ENCODE peak calls at places on chromosomes 3 and 15, in ten cellular contexts. D, J, H, Q, W, V, U, I, M and Y are unnamed samples. For H3K9me3, the result is how much of the 10 kb centered on the place peaks cover.

GRCh38 chr15:68285243-68285980 is 7.9 kb downstream of the FEM1B start:
- DNase-seq in W (no peak), D (no peak), V (no peak), U (no peak), H (no peak), M (no peak), J (peak), I (no peak), Q (no peak), Y (no peak)

GRCh38 chr3:100260081-100260684 is 609 bp upstream of the TBC1D23 start:
- DNase-seq in M (no peak), H (no peak), I (no peak), U (no peak), D (no peak), J (peak), V (peak), W (peak), Q (peak), Y (no peak)

GRCh38 chr15:74752486-74753395 is 4.1 kb downstream of the CYP1A2 start:
- DNase-seq in U (no peak), H (no peak), J (no peak), V (no peak), I (no peak), Q (no peak), D (no peak), M (no peak), W (no peak), Y (no peak)

GRCh38 chr3:27756877-27757276 is 34.8 kb upstream of the EOMES start:
- DNase-seq in M (no peak), Q (no peak), U (no peak), W (no peak), D (no peak), I (no peak), H (no peak), V (no peak), J (no peak), Y (no peak)

GRCh38 chr15:91866971-91867372 is 13.5 kb downstream of the SLCO3A1 start:
- DNase-seq in D (no peak), V (no peak), J (no peak), W (peak), M (no peak), I (no peak), H (no peak), Q (peak), U (no peak), Y (no peak)

GRCh38 chr3:131526801-131527347 is 24.1 kb upstream of the MRPL3 start:
- DNase-seq in D (no peak), H (no peak), U (no peak), Q (peak), M (no peak), W (no peak), J (peak), V (no peak), I (no peak), Y (no peak)

GRCh38 chr3:48187579-48188265 is 495 bp downstream of the CDC25A start:
- DNase-seq in M (no peak), V (no peak), J (peak), I (no peak), U (no peak), H (no peak), D (peak), W (no peak), Q (peak), Y (peak)

GRCh38 chr3:3015472-3016089 is 94.6 kb downstream of the IL5RA start:
- DNase-seq in Q (no peak), I (no peak), U (no peak), V (no peak), M (no peak), H (no peak), W (no peak), D (no peak), J (peak), Y (no peak)

GRCh38 chr15:59413577-59413976 is 24.4 kb upstream of the FAM81A start:
- DNase-seq in D (no peak), V (no peak), Q (no peak), W (no peak), M (no peak), J (no peak), H (no peak), U (no peak), I (no peak), Y (no peak)

GRCh38 chr3:93962798-93963197 is 10.9 kb downstream of the PROS1 start:
- DNase-seq in M (no peak), D (no peak), W (no peak), I (no peak), H (no peak), U (no peak), J (no peak), Q (no peak), V (no peak), Y (no peak)
- H3K9me3 ChIP-seq in M (under half), D (under half), W (under half), I (under half), H (under half), U (under half), J (under half), Q (under half), V (under half), Y (under half)

GRCh38 chr15:76260246-76260938 is 50.9 kb downstream of the ETFA start:
- DNase-seq in W (no peak), U (no peak), V (no peak), J (no peak), M (no peak), Q (no peak), D (no peak), H (no peak), I (no peak), Y (no peak)
- H3K9me3 ChIP-seq in W (under half), U (under half), V (under half), J (under half), M (under half), Q (under half), D (under half), H (under half), I (under half), Y (under half)

GRCh38 chr3:1726741-1727140 is 371.9 kb upstream of the CNTN4 start:
- DNase-seq in H (no peak), W (no peak), M (no peak), Q (no peak), D (no peak), J (peak), U (no peak), I (no peak), V (no peak), Y (no peak)
- H3K9me3 ChIP-seq in H (under half), W (under half), M (under half), Q (under half), D (under half), J (under half), U (under half), I (under half), V (under half), Y (under half)

DNA sequence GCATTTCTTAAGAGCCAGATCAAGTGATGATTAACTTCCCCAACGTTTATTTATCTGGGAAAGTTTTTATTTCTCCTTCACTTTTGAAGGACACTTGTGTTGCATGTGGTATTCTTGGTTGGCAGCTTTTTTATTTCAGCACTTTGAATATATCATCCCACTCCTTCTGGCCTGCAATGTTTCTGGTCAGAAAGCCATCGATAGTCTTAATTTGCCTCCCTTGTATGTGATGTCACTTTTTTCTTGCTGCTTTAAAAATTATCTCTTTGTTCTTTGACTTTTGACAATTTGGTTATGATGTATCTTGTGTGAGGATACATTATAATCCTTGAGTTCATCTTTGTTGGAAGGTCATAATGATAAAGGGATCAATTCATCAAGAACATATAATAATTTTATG is 503.2 kb downstream of the OTOL1 start:
- DNase-seq in I (no peak), W (no peak), Q (no peak), J (no peak), V (no peak), D (no peak), M (no peak), H (no peak), U (no peak), Y (no peak)
- H3K9me3 ChIP-seq in I (under half), W (under half), Q (half or more), J (under half), V (under half), D (under half), M (under half), H (under half), U (under half), Y (under half)

GRCh38 chr15:25065876-25066275 is 111.1 kb downstream of the SNRPN start:
- DNase-seq in H (no peak), D (no peak), Q (no peak), W (no peak), U (no peak), J (no peak), V (peak), M (no peak), I (no peak), Y (no peak)
- H3K9me3 ChIP-seq in H (under half), D (half or more), Q (half or more), W (half or more), U (half or more), J (half or more), V (half or more), M (half or more), I (half or more), Y (under half)